ENCODE peak calls at places on chromosomes 3 and 15, in four cellular contexts. H is RWPE1, U is progenitor cell of endocrine pancreas, K is transverse colon. R is an unnamed sample.

GRCh38 chr15:26889298-26889898 is 22.5 kb downstream of the GABRA5 start:
- DNase-seq in K (peak), H (peak), U (peak), R (peak)

GRCh38 chr3:36060950-36061349 is 319.4 kb upstream of the STAC start:
- DNase-seq in H (no peak), U (no peak), K (no peak), R (no peak)

GRCh38 chr3:130779031-130779430 is 32.4 kb upstream of the PIK3R4 start:
- DNase-seq in H (no peak), K (no peak), U (no peak), R (no peak)

GRCh38 chr15:98809273-98809672 is 160.9 kb downstream of the IGF1R start:
- DNase-seq in K (no peak), H (no peak), U (no peak), R (no peak)

GRCh38 chr15:58525926-58526538 is 94.2 kb downstream of the LIPC start:
- DNase-seq in K (no peak), H (no peak), U (no peak), R (no peak)

GRCh38 chr3:126356373-126357298 is 572 bp downstream of the KLF15 start:
- DNase-seq in K (peak), H (no peak), U (peak), R (no peak)

GRCh38 chr3:116423365-116423764 is 21.9 kb downstream of the LSAMP start:
- DNase-seq in K (no peak), U (no peak), H (no peak), R (no peak)

GRCh38 chr3:19931180-19931692 is 2.8 kb downstream of the EFHB start:
- DNase-seq in H (no peak), K (no peak), U (no peak), R (no peak)

GRCh38 chr15:36332301-36332700 is 247.1 kb upstream of the CDIN1 start:
- DNase-seq in K (no peak), H (no peak), U (no peak), R (no peak)

GRCh38 chr3:70067860-70068479 is 68.4 kb downstream of the SAMMSON start:
- DNase-seq in U (no peak), K (no peak), H (no peak), R (no peak)

GRCh38 chr3:14806641-14807263 is 12.0 kb upstream of the FGD5 start:
- DNase-seq in U (no peak), K (no peak), H (no peak), R (peak)

GRCh38 chr3:126481808-126482502 is 6.3 kb upstream of the ZXDC start:
- DNase-seq in K (peak), U (no peak), H (no peak), R (peak)

GRCh38 chr15:76075060-76075459 is 15.3 kb downstream of the TMEM266 start:
- DNase-seq in U (no peak), K (no peak), H (peak), R (no peak)

GRCh38 chr15:70094690-70095311 is 2.9 kb downstream of the TLE3 start:
- DNase-seq in H (no peak), U (no peak), K (no peak), R (no peak)

GRCh38 chr3:183203670-183204069 is 41.1 kb upstream of the LAMP3 start:
- DNase-seq in U (no peak), H (no peak), K (no peak), R (no peak)

GRCh38 chr3:131216801-131217200 is 164.8 kb upstream of the NUDT16 start:
- DNase-seq in H (peak), U (no peak), K (no peak), R (peak)

GRCh38 chr3:61727435-61727834 is 166.1 kb downstream of the PTPRG start:
- DNase-seq in K (no peak), H (no peak), U (no peak), R (no peak)

GRCh38 chr3:16319307-16319706 is 54.3 kb downstream of the OXNAD1 start:
- DNase-seq in U (no peak), K (no peak), H (no peak), R (peak)

GRCh38 chr3:108227131-108227530 is 4.9 kb upstream of the IFT57 start:
- DNase-seq in H (no peak), U (no peak), K (no peak), R (no peak)

GRCh38 chr3:196563721-196564225 is 4.6 kb downstream of the WDR53 start:
- DNase-seq in H (peak), K (no peak), U (no peak), R (peak)

GRCh38 chr3:188947401-188947982 is 224.3 kb upstream of the TPRG1 start:
- DNase-seq in H (peak), U (peak), K (peak), R (peak)
- TF ChIP-seq CTCF in H (peak), U (peak), K (peak), R (peak)

GRCh38 chr15:71841563-71841962 is 31.2 kb downstream of the NR2E3 start:
- DNase-seq in H (no peak), U (no peak), K (no peak), R (no peak)
- TF ChIP-seq CTCF in H (no peak), U (peak), K (no peak), R (no peak)

GRCh38 chr3:46966811-46967210 is 9.7 kb downstream of the CCDC12 start:
- DNase-seq in H (no peak), K (no peak), U (no peak), R (no peak)
- TF ChIP-seq CTCF in H (no peak), K (no peak), U (no peak), R (no peak)

GRCh38 chr3:89803711-89804110 is 696.3 kb downstream of the EPHA3 start:
- DNase-seq in U (no peak), H (no peak), K (no peak), R (no peak)
- TF ChIP-seq CTCF in U (no peak), H (no peak), K (no peak), R (no peak)

GRCh38 chr3:57154470-57154869 is 10.7 kb downstream of the IL17RD start:
- DNase-seq in K (no peak), U (no peak), H (no peak), R (no peak)

GRCh38 chr3:57152761-57153160 is 12.4 kb downstream of the IL17RD start:
- DNase-seq in H (no peak), U (no peak), K (no peak), R (no peak)

GRCh38 chr3:57150097-57150496 is 15.1 kb downstream of the IL17RD start:
- DNase-seq in U (no peak), K (no peak), H (no peak), R (no peak)

GRCh38 chr3:57151021-57151449 is 14.1 kb downstream of the IL17RD start:
- DNase-seq in K (no peak), H (no peak), U (no peak), R (no peak)

GRCh38 chr3:57152150-57152549 is 13.0 kb downstream of the IL17RD start:
- DNase-seq in K (no peak), U (no peak), H (no peak), R (no peak)
- TF ChIP-seq CTCF in K (no peak), U (peak), H (no peak), R (no peak)

GRCh38 chr15:57503051-57503702 is 88.5 kb upstream of the MYZAP start:
- DNase-seq in K (no peak), H (no peak), U (no peak), R (peak)
- TF ChIP-seq CTCF in K (no peak), H (no peak), U (peak), R (no peak)

GRCh38 chr3:43856761-43857160 is 166.0 kb downstream of the ABHD5 start:
- DNase-seq in K (no peak), H (no peak), U (no peak), R (no peak)
- TF ChIP-seq CTCF in K (no peak), H (no peak), U (no peak), R (no peak)

GRCh38 chr3:161422171-161422693 is 50.9 kb upstream of the SPTSSB start:
- DNase-seq in H (no peak), K (no peak), U (no peak), R (no peak)

GRCh38 chr3:161423911-161424522 is 52.7 kb upstream of the SPTSSB start:
- DNase-seq in U (no peak), K (no peak), H (peak), R (peak)

GRCh38 chr3:161419555-161420333 is 48.4 kb upstream of the SPTSSB start:
- DNase-seq in H (no peak), U (no peak), K (no peak), R (no peak)

GRCh38 chr3:161415506-161416231 is 44.4 kb upstream of the SPTSSB start:
- DNase-seq in K (no peak), U (no peak), H (peak), R (peak)

DNA sequence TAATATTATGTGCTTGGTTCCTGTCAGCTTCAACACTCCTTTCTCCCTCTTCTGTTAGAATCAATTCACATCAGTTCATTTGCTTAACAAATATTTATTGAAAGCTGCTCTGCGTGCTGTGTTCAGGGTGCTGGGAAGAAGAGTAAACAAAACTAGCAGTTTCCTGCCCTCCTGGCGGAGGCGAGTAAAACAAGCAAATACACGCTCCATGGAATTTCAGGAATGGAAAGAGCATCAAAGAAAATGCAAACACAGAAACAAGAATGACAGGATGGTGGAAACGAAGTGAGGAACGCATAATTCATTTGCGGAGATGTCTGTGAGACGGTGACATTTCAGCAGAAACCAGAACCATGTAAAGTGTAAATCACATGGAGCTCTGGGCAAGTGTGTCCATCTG is 49.4 kb upstream of the SPTSSB start:
- DNase-seq in U (no peak), H (peak), K (no peak), R (peak)
- TF ChIP-seq CTCF in U (peak), H (no peak), K (no peak), R (peak)